ENCODE peak calls at places on chromosomes 2 and 18, in seven cellular contexts. E is AG04450; Y is CD8-positive, alpha-beta T cell; L is RWPE2; D is cardiac muscle cell; I is HepG2; H is kidney. U is an unnamed sample.

GRCh38 chr2:158486970-158487325 is 30.2 kb downstream of the PKP4 start:
- DNase-seq in Y (no peak), H (no peak), I (no peak), D (no peak), L (no peak), E (no peak), U (no peak)

GRCh38 chr2:220241423-220241822 is 614.0 kb downstream of the SLC4A3 start:
- DNase-seq in D (no peak), E (no peak), Y (no peak), L (no peak), I (no peak), H (no peak), U (no peak)

GRCh38 chr2:241249654-241250053 is 61.2 kb downstream of the ANO7 start:
- DNase-seq in Y (no peak), I (no peak), L (no peak), H (no peak), E (no peak), D (no peak), U (no peak)

GRCh38 chr2:24749069-24749691 is 44.0 kb downstream of the PTRHD1 start:
- DNase-seq in I (no peak), E (no peak), L (no peak), H (no peak), Y (no peak), D (peak), U (no peak)

GRCh38 chr2:20745924-20746555 is 76.9 kb downstream of the LDAH start:
- DNase-seq in I (peak), D (no peak), L (no peak), H (no peak), Y (no peak), E (no peak), U (no peak)

GRCh38 chr18:6055711-6056110 is 160.4 kb upstream of the TMEM200C start:
- DNase-seq in D (no peak), E (peak), Y (no peak), H (no peak), I (no peak), L (no peak), U (no peak)

GRCh38 chr2:26018184-26018716 is 15.6 kb upstream of the RAB10 start:
- DNase-seq in L (peak), I (peak), D (peak), H (peak), Y (peak), E (peak), U (peak)

GRCh38 chr18:7482342-7482741 is 84.8 kb upstream of the PTPRM start:
- DNase-seq in Y (no peak), E (no peak), I (no peak), L (no peak), H (no peak), D (no peak), U (no peak)

GRCh38 chr2:125698280-125698679 is 957.7 kb upstream of the GYPC start:
- DNase-seq in I (no peak), D (no peak), Y (no peak), E (no peak), H (no peak), L (no peak), U (no peak)

GRCh38 chr2:191486584-191487320 is 191.2 kb upstream of the NABP1 start:
- DNase-seq in L (peak), I (no peak), Y (no peak), H (no peak), E (peak), D (no peak), U (no peak)

GRCh38 chr2:88757025-88757424 is 65.6 kb downstream of the RPIA start:
- DNase-seq in Y (no peak), E (no peak), I (no peak), L (no peak), H (peak), D (no peak), U (no peak)

GRCh38 chr2:15939556-15939853 is 845 bp upstream of the MYCN start:
- DNase-seq in H (peak), E (no peak), I (no peak), D (no peak), Y (no peak), L (no peak), U (no peak)

GRCh38 chr2:209648714-209649113 is 122.9 kb upstream of the UNC80 start:
- DNase-seq in D (no peak), H (no peak), I (no peak), Y (no peak), L (no peak), E (no peak), U (no peak)

GRCh38 chr2:216752855-216753505 is 57.6 kb upstream of the IGFBP5 start:
- DNase-seq in E (no peak), H (no peak), I (no peak), L (no peak), Y (no peak), D (no peak), U (no peak)

GRCh38 chr2:172545408-172546075 is 10.3 kb upstream of the PDK1 start:
- DNase-seq in I (no peak), D (no peak), Y (no peak), L (no peak), E (no peak), H (no peak), U (no peak)

GRCh38 chr2:143682643-143683042 is 553.4 kb downstream of the ARHGAP15 start:
- DNase-seq in I (no peak), E (no peak), H (no peak), L (no peak), D (no peak), Y (no peak), U (no peak)

GRCh38 chr2:143685439-143686078 is 556.3 kb downstream of the ARHGAP15 start:
- DNase-seq in H (no peak), L (no peak), I (no peak), E (no peak), D (no peak), Y (no peak), U (no peak)

GRCh38 chr2:143686585-143687164 is 557.5 kb downstream of the ARHGAP15 start:
- DNase-seq in L (no peak), H (no peak), Y (no peak), I (peak), E (peak), D (peak), U (no peak)

GRCh38 chr2:143683977-143684376 is 554.8 kb downstream of the ARHGAP15 start:
- DNase-seq in I (no peak), E (no peak), L (no peak), H (no peak), Y (no peak), D (no peak), U (no peak)

GRCh38 chr2:143684731-143685364 is 555.6 kb downstream of the ARHGAP15 start:
- DNase-seq in D (no peak), Y (no peak), H (no peak), L (no peak), I (no peak), E (no peak), U (no peak)
- H3K27ac ChIP-seq in D (no peak), Y (no peak), H (no peak), L (no peak), I (no peak), E (no peak), U (no peak)

GRCh38 chr2:218985021-218985324 is at the start of gene FEV:
- DNase-seq in Y (no peak), E (no peak), H (no peak), D (no peak), L (peak), I (no peak), U (no peak)

GRCh38 chr2:218985325-218986091 is 524 bp upstream of the FEV start:
- DNase-seq in E (no peak), Y (no peak), H (no peak), D (no peak), L (peak), I (no peak), U (no peak)

GRCh38 chr2:218983263-218983970 is 1.6 kb downstream of the FEV start:
- DNase-seq in I (no peak), E (no peak), Y (no peak), D (no peak), H (peak), L (no peak), U (no peak)

GRCh38 chr2:218983971-218984238 is 1.1 kb downstream of the FEV start:
- DNase-seq in D (no peak), E (no peak), L (no peak), Y (no peak), H (no peak), I (no peak), U (no peak)

GRCh38 chr2:218984239-218985020 is 554 bp downstream of the FEV start:
- DNase-seq in H (peak), D (no peak), L (peak), E (no peak), Y (no peak), I (no peak), U (no peak)
- H3K4me3 ChIP-seq in H (no peak), D (peak), L (no peak), E (no peak), Y (no peak), I (no peak), U (peak)

DNA sequence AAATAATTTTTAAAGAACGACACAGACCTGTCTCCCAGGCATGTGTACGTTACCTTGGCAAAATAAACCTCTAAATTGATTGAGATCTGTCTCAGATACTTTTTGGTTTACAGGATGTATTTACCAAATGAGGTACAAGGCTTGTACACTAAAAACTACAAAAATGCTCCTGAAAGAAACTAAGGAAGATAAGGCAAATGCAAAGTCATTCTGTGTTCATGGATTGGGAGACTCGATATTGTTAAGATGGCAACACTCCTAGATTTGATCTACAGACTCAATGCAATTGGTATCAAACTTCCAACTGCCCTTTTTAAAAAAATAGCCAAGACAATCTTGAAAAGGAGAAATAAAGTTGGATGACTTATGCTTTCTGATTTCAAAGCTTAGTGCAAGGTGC is 11.5 kb upstream of the KCNE4 start:
- DNase-seq in Y (no peak), H (no peak), I (no peak), L (no peak), D (no peak), E (no peak), U (no peak)
- H3K27ac ChIP-seq in Y (no peak), H (no peak), I (no peak), L (no peak), D (no peak), E (no peak), U (no peak)

DNA sequence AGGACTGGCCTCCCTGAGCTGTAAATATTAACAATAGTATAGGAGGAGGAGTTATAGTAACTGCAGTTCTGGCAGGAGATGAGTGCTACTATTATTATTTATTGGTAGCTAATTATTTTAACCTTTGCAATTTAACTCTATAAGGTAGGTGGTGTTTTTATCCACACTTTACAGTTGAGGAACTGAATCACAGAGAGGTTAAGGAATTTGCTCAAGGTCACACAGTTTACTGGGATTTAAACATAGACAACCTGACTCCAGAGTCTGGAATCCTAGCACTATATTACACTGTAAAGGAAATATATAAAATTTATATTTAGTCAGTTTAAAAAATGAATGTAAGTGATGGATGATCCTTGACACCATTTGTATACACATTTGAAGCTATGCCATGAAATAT is 2.1 kb downstream of the ERICH2 start:
- DNase-seq in I (no peak), E (no peak), D (no peak), L (no peak), Y (no peak), H (no peak), U (no peak)
- H3K4me3 ChIP-seq in I (no peak), E (no peak), D (no peak), L (no peak), Y (no peak), H (no peak), U (no peak)

DNA sequence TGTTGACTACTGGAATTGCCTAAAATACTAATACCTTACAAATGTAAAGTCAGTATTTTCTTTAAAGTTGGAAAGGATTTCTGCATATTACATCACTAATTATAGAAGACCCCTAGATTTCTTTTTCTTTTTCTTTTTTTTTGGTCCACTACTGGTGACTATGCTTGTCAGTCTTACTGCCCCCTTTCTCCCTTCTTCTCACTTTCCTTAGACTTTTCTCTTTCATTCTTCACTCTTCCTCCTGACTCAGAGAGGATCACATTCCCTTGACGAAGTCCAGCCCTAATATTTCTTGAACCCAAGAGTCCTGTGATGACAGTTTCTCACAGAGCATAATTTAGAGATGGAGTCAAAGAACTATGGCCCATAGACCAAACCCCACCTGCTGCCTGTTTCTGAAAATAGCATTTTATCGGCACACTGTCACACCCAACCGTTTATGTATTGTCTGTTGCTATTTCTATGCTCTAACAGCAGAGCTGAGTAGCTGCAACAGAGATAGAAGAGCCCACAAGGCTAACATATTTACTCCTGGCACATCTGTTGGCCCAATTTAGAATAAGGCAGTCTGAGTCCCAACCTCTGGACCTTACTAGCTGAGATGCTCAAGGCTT is 40.6 kb upstream of the RIOK3 start:
- DNase-seq in L (no peak), I (no peak), H (no peak), E (no peak), Y (no peak), D (no peak), U (no peak)
- H3K27ac ChIP-seq in L (no peak), I (no peak), H (no peak), E (no peak), Y (no peak), D (no peak), U (no peak)

DNA sequence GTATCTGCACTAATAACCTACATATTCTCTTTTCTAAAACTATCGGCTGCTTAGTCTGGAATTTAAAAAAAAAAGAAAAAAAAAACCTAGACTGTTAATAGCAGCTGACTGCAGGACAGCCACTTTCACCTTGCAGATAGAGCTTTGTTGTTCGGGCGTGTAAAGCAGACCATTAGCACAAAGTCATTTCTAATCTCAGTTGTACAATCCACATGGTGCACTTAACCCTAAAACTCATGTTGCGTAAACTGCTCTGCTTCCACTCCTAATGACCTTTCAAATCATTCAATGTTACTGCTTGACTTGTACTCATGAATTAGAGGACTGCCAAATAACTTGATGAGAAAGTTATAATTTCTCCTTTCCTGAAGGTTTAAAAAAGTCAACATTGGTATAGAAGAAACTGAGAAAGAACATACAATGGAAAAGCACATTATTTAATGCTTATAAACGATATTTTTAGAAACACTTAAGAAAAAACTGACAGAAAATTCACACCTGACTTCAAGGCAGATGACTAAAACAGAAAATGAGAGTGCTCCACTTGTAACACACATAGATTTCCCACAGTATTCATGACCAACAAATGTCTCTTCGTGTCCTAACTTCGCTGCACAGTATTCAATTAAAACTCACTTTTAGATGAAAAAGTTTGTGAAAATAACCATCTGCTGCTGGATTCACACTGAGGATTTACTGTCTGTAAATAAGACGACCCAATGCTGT is 2.6 kb downstream of the CDH2 start:
- DNase-seq in E (no peak), L (no peak), H (no peak), Y (no peak), D (peak), I (peak), U (no peak)
- H3K4me3 ChIP-seq in E (no peak), L (no peak), H (peak), Y (no peak), D (peak), I (peak), U (peak)